ENCODE peak calls at places on chromosome 19, in five cellular contexts. G, D, B, X and O are unnamed samples. For H3K4me1, the result is how much of the 10 kb centered on the place peaks cover.

GRCh38 chr19:33809960-33810359 is 13.3 kb downstream of the KCTD15 start:
- DNase-seq in B (no peak), X (no peak), D (no peak), G (no peak), O (peak)

GRCh38 chr19:51702103-51702753 is 9.1 kb downstream of the SPACA6 start:
- DNase-seq in X (peak), G (peak), B (peak), D (peak), O (peak)

GRCh38 chr19:35095667-35096368 is 19.8 kb upstream of the FXYD3 start:
- DNase-seq in B (no peak), X (peak), G (no peak), D (no peak), O (peak)

GRCh38 chr19:38209152-38209551 is 14.9 kb downstream of the DPF1 start:
- DNase-seq in X (no peak), D (no peak), G (no peak), B (no peak), O (no peak)

GRCh38 chr19:21046489-21046888 is 26.0 kb downstream of the ZNF430 start:
- DNase-seq in B (no peak), D (no peak), X (no peak), G (no peak), O (no peak)

GRCh38 chr19:38004505-38005223 is 97.7 kb downstream of the SIPA1L3 start:
- DNase-seq in G (peak), D (peak), X (peak), B (peak), O (peak)

GRCh38 chr19:32372726-32373613 is 27.6 kb downstream of the ZNF507 start:
- DNase-seq in B (no peak), G (no peak), D (no peak), X (peak), O (no peak)

GRCh38 chr19:6740589-6741348 is 1.3 kb downstream of the TRIP10 start:
- DNase-seq in B (peak), G (peak), X (peak), D (peak), O (peak)

GRCh38 chr19:42555317-42555716 is 27.0 kb upstream of the CEACAM1 start:
- DNase-seq in G (no peak), X (no peak), B (peak), D (peak), O (peak)

GRCh38 chr19:50252111-50252886 is 48.9 kb downstream of the MYH14 start:
- DNase-seq in D (peak), X (peak), G (no peak), B (no peak), O (peak)

GRCh38 chr19:2058570-2059421 is 7.8 kb upstream of the MKNK2 start:
- DNase-seq in D (no peak), X (no peak), G (no peak), B (no peak), O (peak)
- H3K4me1 ChIP-seq in D (under half), X (under half), G (half or more), B (half or more), O (under half)

DNA sequence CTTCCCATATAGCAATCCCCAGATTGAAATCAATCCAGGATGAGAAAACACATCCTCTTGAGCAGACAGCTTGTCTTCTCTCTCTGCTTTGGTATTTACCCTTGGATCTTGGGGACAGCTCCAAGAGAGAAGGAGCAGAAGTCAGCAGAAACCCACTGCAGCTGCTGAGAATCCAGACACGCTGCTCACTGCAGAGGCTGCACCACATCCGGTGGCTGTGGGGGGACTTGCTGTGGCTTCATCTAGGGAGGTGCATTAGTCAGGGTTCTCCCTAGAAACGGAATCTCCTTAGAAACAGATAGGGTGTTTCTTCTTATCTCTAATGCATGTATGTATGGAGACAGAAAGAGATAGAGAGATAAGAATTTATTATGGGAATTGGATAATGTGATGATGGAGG is 2.7 kb downstream of the CYP4F12 start:
- DNase-seq in X (no peak), B (no peak), G (no peak), D (no peak), O (no peak)
- H3K4me1 ChIP-seq in X (under half), B (under half), G (under half), D (under half), O (under half)

GRCh38 chr19:47511128-47511517 is 3.7 kb downstream of the NAPA start:
- DNase-seq in G (peak), B (peak), X (no peak), D (no peak), O (no peak)
- H3K4me1 ChIP-seq in G (half or more), B (half or more), X (under half), D (under half), O (under half)

GRCh38 chr19:16351133-16351809 is 26.6 kb downstream of the KLF2 start:
- DNase-seq in X (peak), D (no peak), B (no peak), G (no peak), O (peak)

GRCh38 chr19:16359964-16360363 is 35.3 kb downstream of the KLF2 start:
- DNase-seq in X (no peak), G (no peak), B (no peak), D (no peak), O (peak)

GRCh38 chr19:16359074-16359473 is 34.4 kb downstream of the KLF2 start:
- DNase-seq in G (no peak), X (no peak), B (no peak), D (no peak), O (peak)

GRCh38 chr19:16358456-16358855 is 33.8 kb downstream of the KLF2 start:
- DNase-seq in D (no peak), X (no peak), B (no peak), G (no peak), O (no peak)

DNA sequence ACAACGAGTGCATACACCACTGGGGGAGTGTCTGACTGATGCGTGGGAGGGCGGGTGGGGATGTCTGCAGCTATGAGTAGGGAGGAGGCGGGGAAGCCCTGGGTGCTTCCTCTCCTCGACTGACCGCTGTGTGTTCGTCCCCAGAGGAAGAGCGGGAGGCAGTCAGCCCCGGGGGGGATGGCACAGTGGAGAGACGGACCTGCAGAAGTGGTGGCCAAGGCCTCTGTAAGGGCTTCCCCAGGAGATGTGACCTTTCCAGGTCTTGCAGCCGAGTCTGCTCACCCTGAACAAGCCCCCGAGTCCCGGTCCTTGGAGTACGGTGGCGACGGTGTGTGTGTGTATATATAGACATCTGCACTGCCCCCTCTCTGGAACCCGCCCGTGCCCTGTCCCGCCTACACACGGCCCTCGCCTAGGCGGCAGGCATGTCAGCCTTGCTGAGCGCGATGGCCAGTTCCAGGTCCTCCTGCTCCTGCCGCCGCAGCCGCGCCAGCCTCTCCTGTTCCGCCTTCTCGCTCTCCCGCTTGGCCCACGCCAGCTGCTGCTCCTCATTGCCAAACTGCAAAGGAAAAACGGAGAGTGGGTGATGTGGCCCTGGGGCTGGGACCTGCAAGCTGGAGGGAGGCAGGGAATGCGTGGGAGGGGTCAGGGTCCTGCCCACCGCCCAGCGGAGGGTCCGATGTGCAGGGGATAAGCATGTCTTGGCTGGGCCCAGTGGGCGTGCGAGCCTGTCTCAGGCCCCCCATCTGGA is 30.8 kb downstream of the KLF2 start:
- DNase-seq in D (no peak), G (no peak), B (peak), X (no peak), O (no peak)
- H3K4me1 ChIP-seq in D (under half), G (under half), B (under half), X (under half), O (under half)

GRCh38 chr19:23384858-23385257 is 10.4 kb downstream of the ZNF91 start:
- DNase-seq in X (no peak), D (no peak), G (no peak), B (no peak), O (no peak)

GRCh38 chr19:23381114-23381513 is 14.2 kb downstream of the ZNF91 start:
- DNase-seq in X (no peak), D (no peak), G (no peak), B (no peak), O (no peak)

GRCh38 chr19:23382955-23383354 is 12.3 kb downstream of the ZNF91 start:
- DNase-seq in X (no peak), D (no peak), G (no peak), B (no peak), O (no peak)

GRCh38 chr19:23385404-23385803 is 9.9 kb downstream of the ZNF91 start:
- DNase-seq in X (no peak), D (no peak), B (no peak), G (no peak), O (no peak)

GRCh38 chr19:23384166-23384565 is 11.1 kb downstream of the ZNF91 start:
- DNase-seq in G (no peak), D (no peak), X (no peak), B (no peak), O (no peak)
- H3K4me1 ChIP-seq in G (under half), D (under half), X (under half), B (under half), O (under half)

DNA sequence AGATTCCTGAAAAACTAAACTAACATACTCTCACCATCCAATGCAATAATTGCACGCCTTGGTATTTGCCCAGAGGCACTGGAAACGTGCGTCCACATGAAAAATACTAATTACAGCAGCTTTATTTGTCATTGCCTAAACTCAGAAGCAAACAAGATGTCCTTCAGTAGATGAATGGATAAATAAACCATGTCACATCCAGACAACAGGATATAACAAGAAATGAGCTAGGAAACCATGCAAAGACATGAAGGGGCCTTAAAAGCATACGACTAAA is 25.0 kb downstream of the ELL start:
- DNase-seq in G (no peak), X (peak), D (no peak), B (no peak), O (no peak)
- H3K4me1 ChIP-seq in G (half or more), X (under half), D (under half), B (half or more), O (under half)

GRCh38 chr19:579111-579841 is 6.9 kb downstream of the BSG start:
- DNase-seq in X (no peak), B (no peak), D (peak), G (no peak), O (no peak)
- H3K4me1 ChIP-seq in X (under half), B (half or more), D (under half), G (under half), O (under half)